ENCODE peak calls at places on chromosomes 6 and 20, in six cellular contexts. E is K562, V is GM12878, A is H1, B is HCT116, N is HepG2. X is an unnamed sample. For H3K79me2, the result is how much of the 10 kb centered on the place peaks cover.

GRCh38 chr6:133645000-133645619 is 243.8 kb upstream of the TCF21 start:
- DNase-seq in N (no peak), B (no peak), E (no peak), V (no peak), A (no peak), X (no peak)

GRCh38 chr6:160036331-160036695 is 67.4 kb downstream of the IGF2R start:
- DNase-seq in V (no peak), N (no peak), E (no peak), A (no peak), B (no peak), X (no peak)

GRCh38 chr6:34239893-34240292 is 3.2 kb downstream of the HMGA1 start:
- DNase-seq in B (no peak), V (no peak), A (no peak), N (no peak), E (no peak), X (no peak)

GRCh38 chr6:30740993-30741784 is 1.3 kb downstream of the FLOT1 start:
- DNase-seq in V (no peak), E (no peak), N (no peak), B (no peak), A (no peak), X (no peak)

GRCh38 chr6:7140631-7141366 is 33.0 kb downstream of the RREB1 start:
- DNase-seq in E (peak), N (peak), A (no peak), B (peak), V (no peak), X (peak)

GRCh38 chr6:31572041-31572911 is at the start of gene LTA:
- DNase-seq in E (no peak), B (no peak), N (no peak), V (no peak), A (no peak), X (no peak)

GRCh38 chr6:97765480-97765879 is 482.5 kb upstream of the MMS22L start:
- DNase-seq in A (no peak), B (no peak), V (no peak), E (no peak), N (no peak), X (no peak)

GRCh38 chr6:166667886-166668620 is 41.0 kb upstream of the RPS6KA2 start:
- DNase-seq in V (no peak), A (no peak), E (no peak), N (no peak), B (no peak), X (no peak)

GRCh38 chr20:20211274-20211987 is 156.5 kb upstream of the INSM1 start:
- DNase-seq in N (no peak), A (no peak), B (no peak), E (no peak), V (no peak), X (no peak)

GRCh38 chr6:107116328-107116892 is 1.1 kb upstream of the BEND3 start:
- DNase-seq in A (peak), E (peak), N (no peak), V (no peak), B (no peak), X (peak)

GRCh38 chr6:104548297-104548696 is 311.4 kb downstream of the HACE1 start:
- DNase-seq in A (no peak), V (no peak), B (no peak), E (no peak), N (no peak), X (no peak)

GRCh38 chr6:43456737-43457126 is 1.4 kb upstream of the DLK2 start:
- DNase-seq in A (no peak), N (no peak), E (peak), V (no peak), B (no peak), X (no peak)

GRCh38 chr20:51027396-51027795 is 4.5 kb upstream of the KCNG1 start:
- DNase-seq in E (no peak), V (no peak), N (no peak), A (no peak), B (no peak), X (no peak)

GRCh38 chr20:3209946-3210317 is 634 bp downstream of the ITPA start:
- DNase-seq in A (no peak), B (no peak), V (no peak), E (peak), N (no peak), X (no peak)

GRCh38 chr20:51695574-51696303 is 72.5 kb downstream of the ATP9A start:
- DNase-seq in A (no peak), N (peak), E (no peak), V (no peak), B (no peak), X (peak)

GRCh38 chr6:98769546-98769945 is 64.8 kb upstream of the POU3F2 start:
- DNase-seq in E (peak), A (no peak), B (peak), N (peak), V (no peak), X (no peak)

GRCh38 chr6:13294499-13295069 is 33.8 kb downstream of the TBC1D7 start:
- DNase-seq in B (no peak), V (no peak), A (no peak), E (no peak), N (no peak), X (no peak)
- TF ChIP-seq JUND in B (no peak), V (no peak), A (no peak), E (no peak), N (no peak), X (no peak)

GRCh38 chr20:22223251-22223650 is 361.1 kb downstream of the FOXA2 start:
- DNase-seq in N (no peak), B (no peak), V (no peak), A (no peak), E (no peak), X (no peak)
- TF ChIP-seq YY1 in N (no peak), B (no peak), V (no peak), A (no peak), E (no peak), X (no peak)

GRCh38 chr6:132404330-132404729 is 3.1 kb upstream of the MOXD1 start:
- DNase-seq in A (no peak), B (no peak), E (no peak), V (no peak), N (no peak), X (no peak)

GRCh38 chr6:132401120-132401940 is at the start of gene MOXD1:
- DNase-seq in N (no peak), A (no peak), V (no peak), B (no peak), E (peak), X (peak)

GRCh38 chr6:132399376-132400074 is 1.8 kb downstream of the MOXD1 start:
- DNase-seq in E (no peak), A (no peak), B (no peak), V (no peak), N (no peak), X (no peak)

GRCh38 chr6:132400641-132401119 is 595 bp downstream of the MOXD1 start:
- DNase-seq in A (no peak), B (no peak), V (no peak), E (no peak), N (no peak), X (no peak)

GRCh38 chr6:132401941-132402275 is 633 bp upstream of the MOXD1 start:
- DNase-seq in E (no peak), B (no peak), A (no peak), N (no peak), V (no peak), X (no peak)
- H3K79me2 ChIP-seq in E (under half), B (under half), A (under half), N (under half), V (under half), X (under half)

DNA sequence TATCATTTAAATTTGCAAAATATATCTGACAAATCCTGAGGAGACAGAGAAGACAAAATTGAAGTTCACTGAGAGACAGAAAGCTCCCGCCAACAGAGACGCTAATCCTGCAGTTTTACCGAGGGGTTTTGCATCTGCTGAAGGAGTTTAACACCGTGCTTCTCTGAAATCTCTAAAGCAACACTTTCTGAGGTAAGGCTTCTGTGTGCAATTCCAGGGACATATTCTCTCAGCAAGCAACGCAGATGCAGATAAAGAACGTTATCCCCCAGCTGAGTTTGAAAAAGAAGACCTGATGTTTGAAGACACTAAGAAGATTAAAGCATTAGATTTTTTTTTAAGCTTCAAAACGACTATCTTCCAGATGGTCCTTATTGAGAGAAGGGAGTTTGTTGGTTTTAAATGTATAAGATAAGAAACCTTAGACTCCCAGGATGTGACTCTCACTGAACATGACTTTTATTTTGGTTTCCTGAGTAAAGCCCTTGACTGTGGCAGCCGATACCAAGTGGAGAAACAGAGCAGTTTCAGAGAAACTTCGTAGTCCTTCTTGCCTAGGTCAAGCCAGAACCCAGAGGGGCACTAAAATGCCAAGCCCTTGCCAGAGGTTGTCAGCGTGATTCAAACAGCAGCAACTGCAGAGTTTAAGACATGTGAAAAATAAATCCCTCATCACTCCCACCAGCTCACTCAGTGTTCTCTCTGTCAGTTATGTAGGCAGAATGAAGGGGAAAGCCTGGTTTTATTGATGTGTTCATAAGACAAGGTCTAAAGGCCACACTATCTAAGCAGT is 353.3 kb upstream of the CNR1 start:
- DNase-seq in A (no peak), B (no peak), N (no peak), V (no peak), E (peak), X (no peak)
- TF ChIP-seq JUND in A (no peak), B (no peak), N (no peak), V (no peak), E (no peak), X (no peak)

GRCh38 chr6:112096901-112097300 is 9.5 kb downstream of the FAM229B start:
- DNase-seq in B (no peak), A (no peak), E (no peak), V (no peak), N (no peak), X (no peak)

GRCh38 chr6:112100561-112100960 is 13.2 kb downstream of the FAM229B start:
- DNase-seq in V (no peak), E (no peak), N (no peak), A (peak), B (no peak), X (no peak)
- TF ChIP-seq YY1 in V (no peak), E (no peak), N (no peak), A (no peak), B (no peak), X (no peak)

DNA sequence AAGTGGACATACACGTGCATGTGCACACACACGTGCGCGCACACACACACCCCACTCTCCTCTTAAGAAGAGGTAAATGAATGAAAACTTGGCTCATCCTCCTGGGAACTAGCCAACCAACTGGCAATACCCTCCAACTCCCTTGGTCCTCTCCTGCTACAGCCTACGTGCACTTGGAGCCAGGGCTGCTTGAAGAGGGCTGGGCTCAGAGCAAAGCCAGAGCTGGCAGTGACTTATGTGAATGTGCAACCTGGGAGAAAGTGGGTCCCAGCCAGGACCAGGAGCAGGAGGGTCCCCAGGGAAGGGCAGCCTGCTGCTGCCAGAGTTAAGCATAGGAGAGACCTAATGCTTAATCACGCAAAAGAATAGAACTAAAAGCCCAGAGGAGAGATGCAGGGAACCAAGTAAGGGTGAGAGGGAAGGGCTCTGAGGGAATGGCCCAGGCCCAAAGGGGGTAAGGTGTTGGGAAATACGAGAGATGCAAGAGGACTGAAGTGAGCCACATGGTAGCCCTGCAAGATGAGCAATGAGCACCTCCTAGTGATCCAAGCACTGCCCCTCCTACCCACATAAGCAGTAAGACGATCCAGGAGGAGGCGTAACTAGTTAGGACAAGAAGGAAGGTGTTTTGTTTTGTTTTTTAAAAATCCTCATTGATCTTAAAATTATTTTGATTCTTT is 24.7 kb downstream of the TRAF3IP2 start:
- DNase-seq in N (no peak), A (no peak), E (no peak), B (no peak), V (no peak), X (no peak)
- H3K79me2 ChIP-seq in N (under half), A (under half), E (under half), B (under half), V (under half), X (under half)

GRCh38 chr6:162852810-162853577 is 125.2 kb downstream of the PACRG start:
- DNase-seq in B (no peak), V (no peak), N (no peak), A (no peak), E (no peak), X (no peak)

GRCh38 chr6:162857321-162857720 is 129.5 kb downstream of the PACRG start:
- DNase-seq in A (no peak), V (no peak), B (no peak), N (no peak), E (no peak), X (no peak)

GRCh38 chr6:162856885-162857284 is 129.1 kb downstream of the PACRG start:
- DNase-seq in B (peak), E (peak), V (no peak), N (peak), A (peak), X (peak)

GRCh38 chr6:162854228-162854627 is 126.5 kb downstream of the PACRG start:
- DNase-seq in N (no peak), A (no peak), B (no peak), E (no peak), V (no peak), X (no peak)

GRCh38 chr6:162854734-162855191 is 127.0 kb downstream of the PACRG start:
- DNase-seq in E (no peak), V (no peak), A (no peak), N (no peak), B (no peak), X (no peak)
- TF ChIP-seq JUND in E (no peak), V (no peak), A (no peak), N (no peak), B (no peak), X (no peak)

GRCh38 chr20:60095456-60095855 is 137.2 kb downstream of the CDH26 start:
- DNase-seq in N (no peak), B (no peak), E (no peak), A (no peak), V (no peak), X (no peak)
- TF ChIP-seq YY1 in N (no peak), B (no peak), E (no peak), A (no peak), V (no peak), X (no peak)

DNA sequence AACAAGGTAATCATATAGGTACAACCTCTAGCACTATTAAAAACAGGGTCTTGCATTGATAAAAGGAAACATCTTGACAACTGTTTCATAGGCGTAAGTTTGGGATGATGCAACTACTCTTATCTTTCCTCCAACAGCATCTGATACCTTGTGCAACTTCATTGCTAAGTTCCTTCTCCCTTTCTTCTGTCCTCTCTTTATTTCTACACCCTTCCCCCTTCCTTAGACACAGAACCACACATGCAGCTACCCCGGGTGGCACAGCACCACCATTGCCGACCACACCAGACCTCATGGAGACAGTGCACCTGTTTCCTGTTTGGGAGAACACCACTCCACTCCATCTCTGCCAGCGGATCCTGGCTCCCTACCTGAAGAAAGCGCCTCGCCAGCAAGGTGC is 14.4 kb downstream of the MYB start:
- DNase-seq in V (no peak), B (no peak), A (no peak), N (no peak), E (peak), X (no peak)
- H3K79me2 ChIP-seq in V (under half), B (under half), A (under half), N (under half), E (half or more), X (under half)

X was measured in SK-N-SH.